ENCODE peak calls at places on chromosome 6, in ten cellular contexts. Z is heart right ventricle; S is upper lobe of right lung; I is H9; R is aorta; A is CD4-positive, alpha-beta memory T cell; T is ovary; G is adrenal gland; F is left ventricle myocardium inferior; U is heart left ventricle. N is an unnamed sample.
A peak's percentile ranks its signal among the peaks of the same experiment; 100 is the strongest.

GRCh38 chr6:12150812-12151432 is 138.8 kb downstream of the HIVEP1 start:
- DNase-seq in Z (no peak), S (peak; percentile 62), I (peak; percentile 63), R (no peak), A (no peak), T (no peak), G (peak; percentile 23), F (no peak), U (no peak), N (peak; percentile 45)

GRCh38 chr6:66965227-66965626 is 1258.2 kb upstream of the EYS start:
- DNase-seq in Z (no peak), S (no peak), I (no peak), R (no peak), A (no peak), T (no peak), G (no peak), F (no peak), U (no peak), N (no peak)

GRCh38 chr6:22132662-22133061 is 164.2 kb downstream of the PRL start:
- DNase-seq in Z (no peak), S (no peak), I (no peak), R (no peak), A (no peak), T (no peak), G (no peak), F (no peak), U (no peak), N (no peak)

GRCh38 chr6:51725155-51725554 is 362.3 kb downstream of the PKHD1 start:
- DNase-seq in Z (no peak), S (no peak), I (no peak), R (no peak), A (no peak), T (no peak), G (no peak), F (no peak), U (no peak), N (no peak)

GRCh38 chr6:26295691-26296555 is 69.1 kb upstream of the BTN3A2 start:
- DNase-seq in Z (no peak), S (no peak), I (no peak), R (no peak), A (no peak), T (no peak), G (peak; percentile 32), F (no peak), U (no peak), N (no peak)

GRCh38 chr6:20213271-20213798 is 1.1 kb upstream of the MBOAT1 start:
- DNase-seq in Z (no peak), S (no peak), I (no peak), R (no peak), A (peak; percentile 12), T (no peak), G (no peak), F (no peak), U (no peak), N (no peak)

GRCh38 chr6:22582806-22583205 is 13.4 kb downstream of the HDGFL1 start:
- DNase-seq in Z (no peak), S (no peak), I (no peak), R (no peak), A (no peak), T (no peak), G (no peak), F (no peak), U (no peak), N (no peak)

GRCh38 chr6:110618591-110619267 is 142.3 kb upstream of the SLC22A16 start:
- DNase-seq in Z (no peak), S (no peak), I (no peak), R (no peak), A (no peak), T (no peak), G (peak; percentile 47), F (no peak), U (no peak), N (peak; percentile 28)

GRCh38 chr6:21665436-21666199 is 72.1 kb downstream of the SOX4 start:
- DNase-seq in Z (peak; percentile 9), S (no peak), I (peak; percentile 88), R (no peak), A (no peak), T (peak; percentile 40), G (no peak), F (no peak), U (no peak), N (no peak)

GRCh38 chr6:11919771-11920440 is 92.2 kb upstream of the HIVEP1 start:
- DNase-seq in Z (no peak), S (no peak), I (no peak), R (no peak), A (no peak), T (no peak), G (no peak), F (no peak), U (no peak), N (no peak)

GRCh38 chr6:165664553-165665383 is 1.7 kb upstream of the PDE10A start:
- DNase-seq in Z (no peak), S (no peak), I (no peak), R (no peak), A (no peak), T (no peak), G (no peak), F (no peak), U (no peak), N (peak; percentile 49)

GRCh38 chr6:155224031-155224451 is 39.8 kb upstream of the CLDN20 start:
- DNase-seq in Z (no peak), S (no peak), I (no peak), R (no peak), A (peak; percentile 4), T (no peak), G (peak; percentile 14), F (no peak), U (no peak), N (no peak)

DNA sequence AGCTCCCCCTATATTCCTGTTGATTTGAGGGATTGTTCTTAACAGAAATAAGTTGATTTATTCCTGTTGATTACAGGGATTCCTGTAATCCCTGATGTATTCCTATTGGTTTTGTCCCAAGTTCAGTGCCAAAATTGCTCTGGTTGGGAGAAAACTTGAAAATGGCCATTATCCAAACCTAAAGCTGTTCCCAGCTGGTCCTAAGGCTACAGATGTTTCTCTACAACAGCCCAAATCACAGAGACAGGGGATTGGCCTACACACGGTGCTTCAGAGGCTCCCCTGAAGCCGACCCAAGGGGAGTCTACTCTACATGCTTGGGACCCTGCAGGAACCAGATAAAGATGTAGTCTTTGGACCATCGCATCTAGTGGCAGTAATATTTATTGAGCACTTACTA is 99.0 kb upstream of the AKAP12 start:
- DNase-seq in Z (peak; percentile 29), S (no peak), I (no peak), R (no peak), A (no peak), T (no peak), G (no peak), F (no peak), U (no peak), N (no peak)
- H3K27ac ChIP-seq in Z (no peak overlapping the region), S (no peak overlapping the region), I (no peak overlapping the region), R (no peak overlapping the region), A (no peak overlapping the region), T (no peak overlapping the region), G (peak overlapping the region; percentile 66), F (peak overlapping the region; percentile 77), U (peak overlapping the region; percentile 57), N (no peak overlapping the region)

GRCh38 chr6:128117916-128118315 is 217.1 kb upstream of the THEMIS start:
- DNase-seq in Z (no peak), S (no peak), I (no peak), R (no peak), A (no peak), T (no peak), G (no peak), F (no peak), U (no peak), N (no peak)
- H3K27ac ChIP-seq in Z (no peak overlapping the region), S (no peak overlapping the region), I (no peak overlapping the region), R (no peak overlapping the region), A (no peak overlapping the region), T (no peak overlapping the region), G (no peak overlapping the region), F (no peak overlapping the region), U (no peak overlapping the region), N (no peak overlapping the region)

DNA sequence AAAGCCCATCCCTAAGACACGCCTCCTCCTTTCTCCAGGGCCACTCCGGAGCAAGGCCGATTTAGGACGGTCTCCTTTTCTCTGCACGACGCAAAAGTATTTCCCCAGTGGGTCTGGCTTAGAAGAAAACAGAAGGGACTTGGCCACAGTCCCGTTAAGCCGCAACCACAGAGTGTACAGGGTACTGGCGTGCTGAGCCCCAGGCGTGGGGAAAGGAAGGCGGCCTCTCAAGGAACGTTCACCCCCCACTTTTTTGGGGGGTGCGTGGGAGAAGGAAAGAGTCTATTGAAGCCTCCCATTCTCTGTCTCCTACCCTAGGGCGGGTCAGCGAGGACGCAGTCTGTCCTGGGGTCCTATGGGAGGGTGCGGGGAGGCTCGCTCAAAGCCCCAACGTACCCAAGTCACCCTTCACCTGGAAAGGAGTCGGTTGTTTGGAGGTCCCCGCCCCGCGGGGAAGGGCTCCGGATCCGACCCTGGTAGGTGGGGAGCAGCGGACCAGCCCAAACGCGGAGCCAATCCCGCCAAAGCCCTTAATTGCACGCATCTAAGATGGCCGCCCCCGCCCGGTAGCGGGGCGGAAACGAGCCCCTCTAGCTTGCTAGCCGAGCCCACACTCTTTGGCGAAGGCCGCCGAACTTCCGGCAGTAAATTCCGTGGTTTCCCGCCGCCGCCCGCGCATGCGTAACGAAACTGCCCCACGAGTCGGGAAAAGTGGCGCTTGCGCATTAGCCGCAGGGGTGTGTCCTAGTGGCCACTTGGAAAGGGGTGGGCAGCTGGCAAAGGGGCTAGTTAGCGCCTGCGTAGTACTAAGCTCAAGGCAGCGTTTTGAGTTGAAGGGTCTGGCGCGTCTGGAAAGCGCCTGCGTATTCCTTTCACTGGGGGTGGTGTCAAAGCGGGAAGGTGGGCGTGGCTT is at the start of gene OARD1:
- DNase-seq in Z (peak; percentile 100), S (peak; percentile 100), I (peak; percentile 98), R (peak; percentile 100), A (peak; percentile 100), T (peak; percentile 100), G (peak; percentile 99), F (peak; percentile 99), U (peak; percentile 100), N (peak; percentile 99)
- H3K27ac ChIP-seq in Z (peak within 1 kb of the TSS; percentile 99), S (peak within 1 kb of the TSS; percentile 98), I (peak within 1 kb of the TSS; percentile 88), R (peak within 1 kb of the TSS; percentile 97), A (peak within 1 kb of the TSS; percentile 97), T (peak within 1 kb of the TSS; percentile 99), G (peak within 1 kb of the TSS; percentile 99), F (peak within 1 kb of the TSS; percentile 99), U (peak within 1 kb of the TSS; percentile 99), N (peak within 1 kb of the TSS; percentile 99)

GRCh38 chr6:136466789-136467585 is 83.2 kb downstream of the MAP7 start:
- DNase-seq in Z (no peak), S (no peak), I (no peak), R (no peak), A (no peak), T (no peak), G (no peak), F (no peak), U (no peak), N (no peak)

GRCh38 chr6:136464874-136465273 is 85.3 kb downstream of the MAP7 start:
- DNase-seq in Z (no peak), S (no peak), I (no peak), R (no peak), A (no peak), T (no peak), G (no peak), F (no peak), U (no peak), N (no peak)

GRCh38 chr6:136463796-136464542 is 86.3 kb downstream of the MAP7 start:
- DNase-seq in Z (no peak), S (no peak), I (no peak), R (no peak), A (no peak), T (no peak), G (no peak), F (no peak), U (no peak), N (no peak)

GRCh38 chr6:136468711-136469110 is 81.5 kb downstream of the MAP7 start:
- DNase-seq in Z (no peak), S (no peak), I (no peak), R (no peak), A (no peak), T (no peak), G (no peak), F (no peak), U (no peak), N (no peak)

GRCh38 chr6:136465766-136466303 is 84.4 kb downstream of the MAP7 start:
- DNase-seq in Z (no peak), S (no peak), I (no peak), R (no peak), A (no peak), T (no peak), G (no peak), F (no peak), U (no peak), N (no peak)
- H3K27ac ChIP-seq in Z (no peak overlapping the region), S (no peak overlapping the region), I (no peak overlapping the region), R (no peak overlapping the region), A (no peak overlapping the region), T (no peak overlapping the region), G (no peak overlapping the region), F (no peak overlapping the region), U (no peak overlapping the region), N (no peak overlapping the region)

N was measured in cardiac muscle cell.